ENCODE peak calls at places on chromosome 12, in four cellular contexts. One of them, this sample, is unnamed.

GRCh38 chr12:2011641-2012607 is 7.7 kb upstream of the DCP1B start:
- DNase-seq in uterus: no peak
- DNase-seq in K562: no peak
- DNase-seq in body of pancreas: no peak
- DNase-seq in this sample: no peak

GRCh38 chr12:55019784-55020183 is at the start of gene NEUROD4:
- DNase-seq in K562: peak; percentile 36
- DNase-seq in uterus: no peak
- DNase-seq in body of pancreas: peak; percentile 59
- DNase-seq in this sample: peak; percentile 60

GRCh38 chr12:60230103-60230502 is 634.3 kb downstream of the SLC16A7 start:
- DNase-seq in uterus: no peak
- DNase-seq in K562: no peak
- DNase-seq in body of pancreas: no peak
- DNase-seq in this sample: no peak

GRCh38 chr12:89544730-89545184 is 18.9 kb upstream of the POC1B start:
- DNase-seq in K562: no peak
- DNase-seq in body of pancreas: peak; percentile 64
- DNase-seq in uterus: no peak
- DNase-seq in this sample: peak; percentile 81

GRCh38 chr12:21169878-21170472 is 39.0 kb downstream of the SLCO1B1 start:
- DNase-seq in uterus: no peak
- DNase-seq in K562: peak; percentile 16
- DNase-seq in body of pancreas: peak; percentile 41
- DNase-seq in this sample: peak; percentile 55

GRCh38 chr12:60211244-60211643 is 615.4 kb downstream of the SLC16A7 start:
- DNase-seq in body of pancreas: no peak
- DNase-seq in K562: no peak
- DNase-seq in uterus: no peak
- DNase-seq in this sample: no peak

GRCh38 chr12:14775652-14776020 is 27.6 kb downstream of the WBP11 start:
- DNase-seq in uterus: no peak
- DNase-seq in body of pancreas: no peak
- DNase-seq in K562: no peak
- DNase-seq in this sample: no peak

GRCh38 chr12:54217774-54218221 is 29.0 kb upstream of the SMUG1 start:
- DNase-seq in uterus: no peak
- DNase-seq in K562: no peak
- DNase-seq in body of pancreas: no peak
- DNase-seq in this sample: no peak

GRCh38 chr12:93094988-93095737 is 166.1 kb upstream of the EEA1 start:
- DNase-seq in K562: peak; percentile 29
- DNase-seq in uterus: no peak
- DNase-seq in body of pancreas: no peak
- DNase-seq in this sample: no peak

GRCh38 chr12:4653257-4653656 is 4.3 kb downstream of the NDUFA9 start:
- DNase-seq in uterus: no peak
- DNase-seq in K562: no peak
- DNase-seq in body of pancreas: no peak
- DNase-seq in this sample: no peak

GRCh38 chr12:88493651-88494050 is 86.6 kb downstream of the KITLG start:
- DNase-seq in uterus: no peak
- DNase-seq in K562: no peak
- DNase-seq in body of pancreas: no peak
- DNase-seq in this sample: no peak

GRCh38 chr12:4477133-4477532 is 31.5 kb upstream of the FGF6 start:
- DNase-seq in uterus: no peak
- DNase-seq in K562: no peak
- DNase-seq in body of pancreas: no peak
- DNase-seq in this sample: no peak

GRCh38 chr12:40646456-40646855 is 45.8 kb upstream of the CNTN1 start:
- DNase-seq in body of pancreas: no peak
- DNase-seq in K562: no peak
- DNase-seq in uterus: no peak
- DNase-seq in this sample: no peak

GRCh38 chr12:76018672-76019071 is 12.9 kb downstream of the PHLDA1 start:
- DNase-seq in K562: no peak
- DNase-seq in body of pancreas: no peak
- DNase-seq in uterus: no peak
- DNase-seq in this sample: no peak

GRCh38 chr12:79019672-79020071 is 155.1 kb downstream of the SYT1 start:
- DNase-seq in uterus: no peak
- DNase-seq in body of pancreas: no peak
- DNase-seq in K562: no peak
- DNase-seq in this sample: no peak

GRCh38 chr12:3291939-3292338 is 199.1 kb upstream of the PRMT8 start:
- DNase-seq in uterus: no peak
- DNase-seq in K562: no peak
- DNase-seq in body of pancreas: no peak
- DNase-seq in this sample: no peak

GRCh38 chr12:51871126-51871525 is 16.8 kb upstream of the ANKRD33 start:
- DNase-seq in body of pancreas: no peak
- DNase-seq in K562: no peak
- DNase-seq in uterus: no peak
- DNase-seq in this sample: no peak

GRCh38 chr12:28191690-28192089 is 1.4 kb downstream of the CCDC91 start:
- DNase-seq in K562: peak; percentile 13
- DNase-seq in body of pancreas: peak; percentile 46
- DNase-seq in uterus: no peak
- DNase-seq in this sample: no peak

GRCh38 chr12:128607606-128608005 is 216.2 kb downstream of the SLC15A4 start:
- DNase-seq in body of pancreas: no peak
- DNase-seq in uterus: no peak
- DNase-seq in K562: no peak
- DNase-seq in this sample: no peak

GRCh38 chr12:46843811-46844210 is 18.0 kb upstream of the SLC38A4 start:
- DNase-seq in uterus: no peak
- DNase-seq in K562: no peak
- DNase-seq in body of pancreas: no peak
- DNase-seq in this sample: no peak

GRCh38 chr12:121222847-121223246 is 12.9 kb downstream of the P2RX4 start:
- DNase-seq in uterus: no peak
- DNase-seq in body of pancreas: no peak
- DNase-seq in K562: no peak
- DNase-seq in this sample: no peak

GRCh38 chr12:64610092-64610659 is at the start of gene RASSF3:
- DNase-seq in K562: peak; percentile 94
- DNase-seq in body of pancreas: peak; percentile 71
- DNase-seq in uterus: peak; percentile 74
- DNase-seq in this sample: peak; percentile 74

GRCh38 chr12:132872073-132872855 is 15.1 kb downstream of the CHFR start:
- DNase-seq in K562: no peak
- DNase-seq in uterus: no peak
- DNase-seq in body of pancreas: no peak
- DNase-seq in this sample: no peak

GRCh38 chr12:106269150-106269771 is 21.4 kb upstream of the CKAP4 start:
- DNase-seq in uterus: no peak
- DNase-seq in K562: no peak
- DNase-seq in body of pancreas: no peak
- DNase-seq in this sample: no peak

GRCh38 chr12:110048242-110049027 is at the start of gene C12orf76:
- DNase-seq in body of pancreas: peak; percentile 96
- DNase-seq in K562: peak; percentile 88
- DNase-seq in uterus: peak; percentile 93
- DNase-seq in this sample: peak; percentile 98

GRCh38 chr12:39671898-39672875 is 52.6 kb upstream of the ABCD2 start:
- DNase-seq in body of pancreas: no peak
- DNase-seq in uterus: no peak
- DNase-seq in K562: no peak
- DNase-seq in this sample: no peak

GRCh38 chr12:18008642-18009041 is 81.4 kb downstream of the RERGL start:
- DNase-seq in K562: no peak
- DNase-seq in body of pancreas: no peak
- DNase-seq in uterus: no peak
- DNase-seq in this sample: no peak

GRCh38 chr12:52231305-52232232 is 1.5 kb upstream of the KRT7 start:
- DNase-seq in uterus: no peak
- DNase-seq in body of pancreas: peak; percentile 53
- DNase-seq in K562: no peak
- DNase-seq in this sample: no peak

GRCh38 chr12:59904874-59905521 is 309.2 kb downstream of the SLC16A7 start:
- DNase-seq in K562: no peak
- DNase-seq in uterus: no peak
- DNase-seq in body of pancreas: no peak
- DNase-seq in this sample: no peak

GRCh38 chr12:109219938-109220337 is 89.1 kb downstream of the FOXN4 start:
- DNase-seq in uterus: no peak
- DNase-seq in body of pancreas: no peak
- DNase-seq in K562: no peak
- DNase-seq in this sample: no peak

GRCh38 chr12:124032265-124032886 is 59.4 kb downstream of the ZNF664 start:
- DNase-seq in body of pancreas: peak; percentile 50
- DNase-seq in uterus: peak; percentile 58
- DNase-seq in K562: peak; percentile 82
- DNase-seq in this sample: peak; percentile 56

GRCh38 chr12:104669851-104670337 is 213.1 kb downstream of the CHST11 start:
- DNase-seq in K562: no peak
- DNase-seq in uterus: peak; percentile 81
- DNase-seq in body of pancreas: no peak
- DNase-seq in this sample: peak; percentile 40

GRCh38 chr12:88854260-88854659 is 274.0 kb upstream of the KITLG start:
- DNase-seq in K562: no peak
- DNase-seq in body of pancreas: no peak
- DNase-seq in uterus: no peak
- DNase-seq in this sample: no peak

GRCh38 chr12:41645624-41646023 is 457.5 kb downstream of the PDZRN4 start:
- DNase-seq in body of pancreas: no peak
- DNase-seq in K562: no peak
- DNase-seq in uterus: no peak
- DNase-seq in this sample: no peak

DNA sequence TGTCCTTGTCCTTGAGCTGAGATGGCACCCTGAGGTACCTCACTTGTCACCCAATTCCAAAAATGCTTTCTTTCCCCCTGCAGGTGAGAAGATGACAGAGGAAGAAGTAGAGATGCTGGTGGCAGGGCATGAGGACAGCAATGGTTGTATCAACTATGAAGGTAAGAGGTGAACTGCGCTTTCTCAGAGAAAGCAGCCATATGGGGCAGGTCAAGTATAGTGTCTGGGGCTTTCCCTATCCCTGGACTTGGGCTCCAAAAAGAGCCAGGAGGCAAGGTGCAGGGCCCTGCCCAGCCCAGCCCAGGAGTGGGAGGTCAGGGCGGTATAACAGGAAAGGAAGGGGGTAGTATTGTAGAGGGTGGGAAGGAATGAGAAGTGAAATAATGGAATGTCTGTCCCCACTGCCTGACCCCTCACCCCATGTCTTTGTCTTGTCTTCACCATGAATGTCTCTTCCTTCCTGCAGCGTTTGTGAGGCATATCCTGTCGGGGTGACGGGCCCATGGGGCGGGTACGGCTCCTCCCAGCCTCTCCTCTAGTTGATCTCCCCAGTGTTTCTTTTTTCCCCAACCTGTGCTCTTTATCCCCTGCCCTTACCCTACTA is 2.1 kb downstream of the MYL6 start:
- DNase-seq in body of pancreas: no peak
- DNase-seq in K562: no peak
- DNase-seq in uterus: no peak
- DNase-seq in this sample: no peak
- TF ChIP-seq POLR2A in body of pancreas: no peak
- TF ChIP-seq POLR2A in K562: peak; percentile 58
- TF ChIP-seq POLR2A in uterus: no peak
- TF ChIP-seq POLR2A in this sample: no peak

GRCh38 chr12:119659289-119659897 is 8.5 kb upstream of the PRKAB1 start:
- DNase-seq in K562: peak; percentile 60
- DNase-seq in body of pancreas: peak; percentile 34
- DNase-seq in uterus: no peak
- DNase-seq in this sample: no peak
- TF ChIP-seq CTCF in K562: peak; percentile 54
- TF ChIP-seq CTCF in body of pancreas: peak; percentile 73
- TF ChIP-seq CTCF in uterus: peak; percentile 54
- TF ChIP-seq CTCF in this sample: peak; percentile 67

DNA sequence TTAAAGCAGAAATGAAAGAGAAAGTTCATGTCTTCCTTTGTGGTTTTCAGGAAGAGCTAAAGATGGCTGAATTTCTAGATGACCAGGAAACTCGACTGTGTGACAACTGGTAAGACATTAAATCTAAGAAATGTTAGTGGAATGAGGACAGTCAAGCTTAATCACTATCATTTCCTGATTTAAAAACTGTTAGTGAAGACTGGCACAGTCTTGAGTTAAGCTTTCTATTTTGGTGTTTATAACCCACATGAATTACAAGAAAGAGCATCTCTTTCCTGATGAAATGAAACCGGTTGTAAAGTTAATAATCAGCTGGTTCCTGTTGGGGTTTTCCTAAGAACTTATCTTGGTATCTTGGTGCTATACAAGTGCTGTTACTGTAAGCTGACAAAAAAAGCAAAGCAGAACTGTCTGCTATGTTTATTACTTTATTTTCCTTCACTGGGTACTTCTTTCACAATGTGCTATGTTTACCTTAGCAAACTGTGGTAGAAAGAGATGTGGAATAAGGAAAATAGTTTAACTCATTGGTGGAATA is 5.2 kb downstream of the TRAFD1 start:
- DNase-seq in uterus: no peak
- DNase-seq in K562: no peak
- DNase-seq in body of pancreas: no peak
- DNase-seq in this sample: no peak
- H3K27ac ChIP-seq in uterus: peak overlapping the region; percentile 27
- H3K27ac ChIP-seq in K562: peak overlapping the region; percentile 16
- H3K27ac ChIP-seq in body of pancreas: peak overlapping the region; percentile 25
- H3K27ac ChIP-seq in this sample: peak overlapping the region; percentile 63

GRCh38 chr12:118137148-118137678 is 1.3 kb downstream of the PEBP1 start:
- DNase-seq in body of pancreas: no peak
- DNase-seq in K562: no peak
- DNase-seq in uterus: no peak
- DNase-seq in this sample: no peak

GRCh38 chr12:118136559-118137003 is 657 bp downstream of the PEBP1 start:
- DNase-seq in uterus: peak; percentile 43
- DNase-seq in K562: no peak
- DNase-seq in body of pancreas: peak; percentile 54
- DNase-seq in this sample: peak; percentile 63

GRCh38 chr12:118140825-118141224 is 4.9 kb downstream of the PEBP1 start:
- DNase-seq in body of pancreas: no peak
- DNase-seq in uterus: no peak
- DNase-seq in K562: no peak
- DNase-seq in this sample: no peak

DNA sequence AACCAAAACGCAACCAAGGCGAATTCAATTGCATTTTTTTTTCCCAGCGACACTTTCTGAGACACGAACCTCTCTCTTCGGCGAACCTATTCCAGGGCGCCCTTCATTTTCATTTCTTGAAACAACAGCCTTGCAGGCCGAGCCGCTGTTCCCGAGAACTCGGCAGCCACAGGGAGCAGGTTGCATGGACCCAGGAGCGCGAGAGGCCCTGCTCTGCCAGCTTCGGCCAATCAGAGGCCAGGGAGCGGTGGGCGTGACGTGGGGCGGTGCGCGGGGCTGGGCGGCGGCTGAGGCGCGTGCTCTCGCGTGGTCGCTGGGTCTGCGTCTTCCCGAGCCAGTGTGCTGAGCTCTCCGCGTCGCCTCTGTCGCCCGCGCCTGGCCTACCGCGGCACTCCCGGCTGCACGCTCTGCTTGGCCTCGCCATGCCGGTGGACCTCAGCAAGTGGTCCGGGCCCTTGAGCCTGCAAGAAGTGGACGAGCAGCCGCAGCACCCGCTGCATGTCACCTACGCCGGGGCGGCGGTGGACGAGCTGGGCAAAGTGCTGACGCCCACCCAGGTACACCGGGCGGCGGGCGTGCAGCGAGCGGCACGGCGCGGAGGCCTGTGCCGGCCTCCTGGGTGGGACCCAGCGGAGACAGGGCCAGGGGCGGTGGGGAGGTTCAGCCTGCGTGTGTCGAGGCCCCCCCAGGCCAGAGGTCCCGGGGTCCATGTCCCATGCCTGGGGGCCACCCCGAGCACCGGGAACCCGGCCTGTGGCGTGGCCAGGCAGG is at the start of gene PEBP1:
- DNase-seq in body of pancreas: peak; percentile 96
- DNase-seq in K562: peak; percentile 97
- DNase-seq in uterus: peak; percentile 94
- DNase-seq in this sample: peak; percentile 97
- TF ChIP-seq POLR2A in body of pancreas: peak; percentile 97
- TF ChIP-seq POLR2A in K562: peak; percentile 86
- TF ChIP-seq POLR2A in uterus: peak; percentile 92
- TF ChIP-seq POLR2A in this sample: peak; percentile 99

This sample was measured in adrenal gland.